ENCODE peak calls at places on chromosome 21, in six cellular contexts. E, Y, G, K, W and H are unnamed samples.

GRCh38 chr21:33865176-33865575 is 50.4 kb downstream of the ATP5PO start:
- DNase-seq in W (no peak), Y (no peak), K (no peak), G (no peak), E (no peak), H (no peak)

GRCh38 chr21:17688912-17689874 is 76.5 kb upstream of the BTG3 start:
- DNase-seq in W (no peak), Y (peak), G (peak), K (peak), E (peak), H (no peak)

GRCh38 chr21:38249256-38249655 is 7.5 kb upstream of the KCNJ15 start:
- DNase-seq in G (no peak), Y (no peak), E (no peak), W (no peak), K (no peak), H (no peak)

GRCh38 chr21:29487154-29487553 is 188.4 kb downstream of the BACH1 start:
- DNase-seq in W (no peak), K (no peak), G (no peak), Y (no peak), E (no peak), H (no peak)

GRCh38 chr21:37045139-37045538 is 27.7 kb downstream of the PIGP start:
- DNase-seq in G (no peak), E (no peak), W (peak), Y (no peak), K (no peak), H (no peak)

GRCh38 chr21:40852563-40852962 is 5.6 kb upstream of the DSCAM start:
- DNase-seq in E (no peak), W (no peak), K (no peak), G (no peak), Y (no peak), H (no peak)

GRCh38 chr21:41149199-41149598 is 18.8 kb upstream of the BACE2 start:
- DNase-seq in E (no peak), Y (no peak), G (no peak), W (peak), K (no peak), H (no peak)

GRCh38 chr21:31974454-31974985 is 101.7 kb downstream of the HUNK start:
- DNase-seq in G (no peak), E (no peak), Y (peak), K (no peak), W (no peak), H (no peak)